ENCODE peak calls at places on chromosomes 5 and 9, in seven cellular contexts. X is sigmoid colon, B is breast epithelium, G is adrenal gland, D is ovary, U is A549, K is endothelial cell of umbilical vein. C is an unnamed sample.

GRCh38 chr9:134631881-134632280 is 9.7 kb upstream of the COL5A1 start:
- DNase-seq in X (no peak), B (peak), G (peak), D (no peak), U (no peak), K (no peak), C (no peak)

GRCh38 chr9:105656131-105656921 is 5.9 kb upstream of the TAL2 start:
- DNase-seq in X (no peak), B (no peak), G (no peak), D (no peak), U (peak), K (no peak), C (no peak)

GRCh38 chr9:111744363-111744762 is 50.4 kb downstream of the SHOC1 start:
- DNase-seq in X (no peak), B (no peak), G (no peak), D (no peak), U (no peak), K (no peak), C (no peak)

GRCh38 chr5:4036861-4037260 is 441.2 kb downstream of the IRX1 start:
- DNase-seq in X (no peak), B (no peak), G (no peak), D (no peak), U (no peak), K (no peak), C (no peak)

GRCh38 chr9:136591191-136591752 is 45.4 kb upstream of the NOTCH1 start:
- DNase-seq in X (no peak), B (no peak), G (no peak), D (no peak), U (no peak), K (no peak), C (no peak)

GRCh38 chr5:166382031-166382430 is 1909.4 kb upstream of the WWC1 start:
- DNase-seq in X (no peak), B (no peak), G (no peak), D (no peak), U (no peak), K (no peak), C (no peak)

GRCh38 chr5:133942589-133943474 is 25.6 kb downstream of the C5orf15 start:
- DNase-seq in X (no peak), B (no peak), G (peak), D (no peak), U (no peak), K (no peak), C (no peak)

GRCh38 chr5:112226215-112226614 is 192.9 kb downstream of the EPB41L4A start:
- DNase-seq in X (no peak), B (no peak), G (no peak), D (no peak), U (no peak), K (no peak), C (no peak)

GRCh38 chr5:140292212-140293040 is 10.5 kb downstream of the PFDN1 start:
- DNase-seq in X (no peak), B (no peak), G (no peak), D (no peak), U (no peak), K (peak), C (no peak)

GRCh38 chr5:143695244-143695885 is 116.6 kb upstream of the HMHB1 start:
- DNase-seq in X (no peak), B (no peak), G (no peak), D (no peak), U (no peak), K (peak), C (no peak)

GRCh38 chr9:87290241-87290700 is 207.4 kb upstream of the DAPK1 start:
- DNase-seq in X (no peak), B (no peak), G (no peak), D (no peak), U (no peak), K (no peak), C (no peak)

GRCh38 chr5:175847503-175847902 is 23.9 kb upstream of the CPLX2 start:
- DNase-seq in X (no peak), B (no peak), G (no peak), D (no peak), U (peak), K (no peak), C (no peak)

GRCh38 chr5:158840193-158840592 is 259.5 kb downstream of the EBF1 start:
- DNase-seq in X (no peak), B (no peak), G (no peak), D (no peak), U (no peak), K (no peak), C (no peak)

GRCh38 chr9:105415344-105415980 is 32.4 kb upstream of the FSD1L start:
- DNase-seq in X (peak), B (no peak), G (peak), D (peak), U (peak), K (peak), C (no peak)

GRCh38 chr5:129097498-129098296 is 3.1 kb downstream of the ISOC1 start:
- DNase-seq in X (no peak), B (no peak), G (peak), D (no peak), U (no peak), K (no peak), C (no peak)

GRCh38 chr9:10704720-10705119 is 91.9 kb upstream of the PTPRD start:
- DNase-seq in X (no peak), B (no peak), G (no peak), D (no peak), U (no peak), K (no peak), C (no peak)

GRCh38 chr9:6234014-6234413 is 18.4 kb downstream of the IL33 start:
- DNase-seq in X (no peak), B (no peak), G (no peak), D (peak), U (no peak), K (no peak), C (no peak)

GRCh38 chr5:179893958-179894895 is 13.5 kb downstream of the TBC1D9B start:
- DNase-seq in X (no peak), B (no peak), G (no peak), D (no peak), U (no peak), K (no peak), C (no peak)

GRCh38 chr5:114744406-114744805 is 382.5 kb downstream of the KCNN2 start:
- DNase-seq in X (no peak), B (no peak), G (no peak), D (no peak), U (no peak), K (no peak), C (no peak)

GRCh38 chr5:137706841-137707240 is 29.0 kb downstream of the KLHL3 start:
- DNase-seq in X (no peak), B (no peak), G (no peak), D (no peak), U (no peak), K (peak), C (no peak)

GRCh38 chr9:36158917-36159316 is 10.3 kb upstream of the CCIN start:
- DNase-seq in X (no peak), B (no peak), G (no peak), D (no peak), U (no peak), K (no peak), C (no peak)

GRCh38 chr5:159582756-159583523 is 252.7 kb upstream of the IL12B start:
- DNase-seq in X (no peak), B (no peak), G (no peak), D (no peak), U (peak), K (no peak), C (no peak)

GRCh38 chr9:134206317-134207300 is 42.2 kb upstream of the RNU6ATAC start:
- DNase-seq in X (peak), B (no peak), G (no peak), D (peak), U (no peak), K (no peak), C (no peak)

GRCh38 chr5:68011801-68012200 is 203.8 kb upstream of the PIK3R1 start:
- DNase-seq in X (no peak), B (no peak), G (no peak), D (no peak), U (no peak), K (no peak), C (no peak)

GRCh38 chr5:107310181-107310580 is 360.6 kb downstream of the EFNA5 start:
- DNase-seq in X (no peak), B (no peak), G (no peak), D (no peak), U (no peak), K (no peak), C (no peak)

GRCh38 chr5:131163315-131164119 is 1.5 kb downstream of the HINT1 start:
- DNase-seq in X (no peak), B (no peak), G (no peak), D (no peak), U (no peak), K (peak), C (no peak)

GRCh38 chr5:4215143-4215542 is 619.5 kb downstream of the IRX1 start:
- DNase-seq in X (no peak), B (no peak), G (no peak), D (no peak), U (no peak), K (no peak), C (no peak)

GRCh38 chr9:37246825-37247224 is 126.5 kb downstream of the ZCCHC7 start:
- DNase-seq in X (no peak), B (no peak), G (no peak), D (no peak), U (no peak), K (no peak), C (no peak)

GRCh38 chr5:139946006-139946405 is 97.1 kb downstream of the NRG2 start:
- DNase-seq in X (no peak), B (no peak), G (no peak), D (no peak), U (no peak), K (no peak), C (no peak)

GRCh38 chr5:57692582-57693487 is 210.2 kb upstream of the ACTBL2 start:
- DNase-seq in X (peak), B (peak), G (peak), D (peak), U (peak), K (peak), C (no peak)

GRCh38 chr5:135205616-135206349 is 171.8 kb upstream of the PITX1 start:
- DNase-seq in X (no peak), B (no peak), G (peak), D (no peak), U (no peak), K (no peak), C (no peak)

GRCh38 chr5:77022511-77023417 is 7.4 kb upstream of the AGGF1 start:
- DNase-seq in X (no peak), B (no peak), G (no peak), D (no peak), U (no peak), K (no peak), C (no peak)
- TF ChIP-seq CTCF in X (no peak), B (no peak), G (no peak), D (no peak), U (no peak), K (no peak), C (no peak)

DNA sequence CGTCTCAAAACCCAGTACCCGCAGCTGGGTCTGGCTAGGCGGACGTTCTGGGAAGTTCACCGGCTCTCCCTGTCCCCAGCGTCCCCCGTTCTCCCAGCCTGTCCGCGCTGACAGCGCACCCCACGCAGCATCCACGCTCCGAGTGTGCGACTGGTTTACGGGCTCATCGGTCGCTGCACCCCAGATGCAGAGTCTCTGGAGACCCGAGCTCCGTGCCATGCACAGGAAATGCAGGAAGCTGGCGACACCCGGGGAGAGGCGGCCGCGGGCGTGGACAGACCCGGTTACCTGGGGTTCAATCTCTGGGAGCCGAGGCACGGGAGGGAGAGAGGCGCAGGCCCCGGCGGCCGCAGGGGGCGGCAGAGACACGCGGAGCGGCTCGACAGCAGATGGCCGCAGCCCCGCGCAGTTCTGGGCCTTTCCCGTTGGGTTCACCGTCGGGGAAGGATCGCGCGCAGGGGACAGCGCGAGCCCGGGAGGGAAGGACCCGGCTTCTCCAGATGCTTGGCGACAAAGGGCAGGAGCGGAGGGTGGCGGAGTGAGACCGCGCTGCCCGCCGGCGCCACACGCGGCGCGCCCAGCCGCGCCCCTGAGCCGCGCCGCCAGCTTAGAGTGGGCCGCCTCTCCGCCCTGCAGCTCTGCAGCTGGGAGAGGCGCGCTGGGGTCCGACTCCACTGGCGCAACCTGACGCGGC is 558 bp downstream of the SHROOM1 start:
- DNase-seq in X (peak), B (peak), G (peak), D (peak), U (peak), K (peak), C (no peak)
- TF ChIP-seq POLR2A in X (no peak), B (no peak), G (peak), D (no peak), U (peak), K (peak), C (no peak)

GRCh38 chr5:149448831-149449714 is 70.0 kb upstream of the IL17B start:
- DNase-seq in X (no peak), B (no peak), G (peak), D (no peak), U (no peak), K (peak), C (no peak)
- TF ChIP-seq CTCF in X (no peak), B (no peak), G (peak), D (no peak), U (peak), K (peak), C (peak)

GRCh38 chr9:89477811-89478583 is 19.9 kb downstream of the SEMA4D start:
- DNase-seq in X (peak), B (no peak), G (peak), D (peak), U (no peak), K (peak), C (no peak)
- TF ChIP-seq POLR2A in X (no peak), B (no peak), G (no peak), D (no peak), U (no peak), K (no peak), C (no peak)

DNA sequence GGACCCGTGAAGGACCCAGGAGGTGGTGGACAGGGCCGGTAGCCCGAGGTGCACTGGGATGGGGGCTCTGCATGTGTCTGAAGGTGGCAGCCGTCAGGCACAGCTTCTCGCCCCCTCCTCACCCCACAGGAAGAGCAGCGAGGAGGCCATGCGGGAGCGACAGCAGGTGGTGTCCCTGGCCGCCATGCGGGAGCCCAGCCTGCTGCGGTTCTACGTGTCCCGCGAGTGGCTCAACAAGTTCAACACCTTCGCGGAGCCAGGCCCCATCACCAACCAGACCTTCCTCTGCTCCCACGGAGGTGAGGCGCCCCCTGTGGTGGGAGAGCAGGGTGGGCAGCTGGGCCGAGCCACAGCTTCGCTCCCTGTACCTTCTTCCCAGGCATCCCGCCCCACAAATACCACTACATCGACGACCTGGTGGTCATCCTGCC is 39.9 kb downstream of the USP20 start:
- DNase-seq in X (no peak), B (no peak), G (no peak), D (no peak), U (no peak), K (no peak), C (no peak)
- TF ChIP-seq CTCF in X (no peak), B (no peak), G (no peak), D (no peak), U (no peak), K (peak), C (no peak)

GRCh38 chr9:69379250-69379982 is 54.4 kb downstream of the ENTREP1 start:
- DNase-seq in X (no peak), B (no peak), G (peak), D (no peak), U (no peak), K (peak), C (no peak)
- TF ChIP-seq POLR2A in X (no peak), B (no peak), G (no peak), D (no peak), U (no peak), K (no peak), C (no peak)

GRCh38 chr9:108953983-108954574 is 19.9 kb downstream of the ABITRAM start:
- DNase-seq in X (no peak), B (no peak), G (no peak), D (no peak), U (peak), K (peak), C (no peak)
- TF ChIP-seq CTCF in X (peak), B (peak), G (peak), D (peak), U (peak), K (peak), C (peak)

GRCh38 chr5:27472000-27472763 is 433.8 kb upstream of the CDH9 start:
- DNase-seq in X (no peak), B (no peak), G (no peak), D (no peak), U (peak), K (no peak), C (no peak)
- TF ChIP-seq POLR2A in X (no peak), B (no peak), G (no peak), D (no peak), U (peak), K (no peak), C (no peak)

DNA sequence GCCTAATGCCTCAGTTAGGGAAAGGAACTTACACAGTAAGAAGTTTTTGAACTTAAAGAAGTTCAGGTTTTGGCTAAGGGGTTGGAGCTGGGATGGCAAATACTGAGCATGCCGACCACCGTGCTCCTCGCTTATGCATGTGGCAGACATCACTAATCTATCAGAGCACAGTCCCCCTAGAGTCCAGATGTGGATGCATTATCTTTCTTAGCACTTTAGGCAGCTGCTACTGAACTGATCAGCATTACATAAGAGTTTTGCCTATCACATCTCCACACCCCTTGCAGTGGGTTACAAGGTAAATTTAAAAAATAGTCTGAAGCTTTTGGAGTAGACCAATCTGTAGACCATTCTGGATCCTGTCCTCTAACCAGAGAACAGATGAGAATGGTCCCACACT is 22.4 kb downstream of the MACIR start:
- DNase-seq in X (no peak), B (no peak), G (no peak), D (no peak), U (no peak), K (no peak), C (no peak)
- TF ChIP-seq CTCF in X (no peak), B (no peak), G (no peak), D (no peak), U (no peak), K (no peak), C (no peak)

DNA sequence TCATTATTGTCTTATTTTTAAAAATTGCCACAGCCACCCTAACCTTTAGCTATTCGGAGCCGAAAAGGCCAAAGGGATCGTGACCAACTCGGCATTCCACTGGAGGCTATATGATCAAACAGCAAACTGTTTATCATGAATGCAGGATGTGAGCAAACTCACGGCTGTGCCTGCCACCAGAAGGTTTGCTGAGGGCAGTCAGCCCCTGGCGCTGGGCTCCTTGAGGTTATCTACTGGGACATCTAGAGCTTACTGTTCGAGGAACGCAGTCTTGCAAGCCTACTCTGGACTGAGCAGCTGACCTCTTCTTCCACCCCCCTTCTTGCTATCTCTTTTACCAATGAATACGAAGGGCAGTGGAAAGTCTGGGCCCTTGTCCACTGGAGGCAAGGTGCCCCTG is 231.5 kb upstream of the TARS1 start:
- DNase-seq in X (no peak), B (no peak), G (no peak), D (no peak), U (no peak), K (no peak), C (no peak)
- TF ChIP-seq POLR2A in X (no peak), B (no peak), G (no peak), D (no peak), U (no peak), K (no peak), C (no peak)

C was measured in esophagus squamous epithelium.